ENCODE peak calls at places on chromosomes 2 and 18, in ten cellular contexts. M is adrenal gland, D is A549, N is right atrium auricular region, L is mammary epithelial cell, A is tibial artery, O is GM23338, C is lower lobe of right lung, G is endothelial cell of umbilical vein, Y is BJ. V is an unnamed sample.

GRCh38 chr18:2857491-2858063 is 10.8 kb downstream of the EMILIN2 start:
- DNase-seq in G (no peak), N (peak; percentile 96), A (peak; percentile 93), C (peak; percentile 86), O (no peak), Y (peak; percentile 94), L (no peak), M (peak; percentile 89), D (no peak), V (peak; percentile 96)

GRCh38 chr2:37005118-37005868 is 39.0 kb upstream of the STRN start:
- DNase-seq in D (no peak), O (peak; percentile 75), C (no peak), L (peak; percentile 18), A (no peak), G (peak; percentile 58), M (no peak), Y (no peak), N (no peak), V (no peak)

GRCh38 chr2:68715353-68716041 is 19.1 kb upstream of the ARHGAP25 start:
- DNase-seq in A (peak; percentile 30), Y (no peak), G (peak; percentile 54), N (no peak), D (peak; percentile 76), M (peak; percentile 72), C (peak; percentile 58), O (peak; percentile 95), L (peak; percentile 62), V (no peak)

GRCh38 chr2:74003494-74004211 is 18.9 kb downstream of the TET3 start:
- DNase-seq in A (no peak), Y (peak; percentile 40), M (no peak), G (no peak), D (no peak), N (no peak), C (no peak), L (peak; percentile 57), O (peak; percentile 30), V (peak; percentile 67)

GRCh38 chr2:143758629-143759330 is 629.6 kb downstream of the ARHGAP15 start:
- DNase-seq in O (peak; percentile 58), N (no peak), M (no peak), L (peak; percentile 9), D (no peak), G (no peak), C (no peak), Y (no peak), A (no peak), V (no peak)

GRCh38 chr2:132623096-132623839 is 46.7 kb downstream of the LYPD1 start:
- DNase-seq in D (no peak), G (peak; percentile 4), L (peak; percentile 58), O (no peak), Y (peak; percentile 24), A (peak; percentile 47), M (no peak), N (no peak), C (no peak), V (peak; percentile 64)

GRCh38 chr2:85673736-85674375 is 5.9 kb upstream of the SFTPB start:
- DNase-seq in O (no peak), L (no peak), A (no peak), M (no peak), N (no peak), C (peak; percentile 6), G (no peak), Y (no peak), D (no peak), V (no peak)

GRCh38 chr18:77702686-77703085 is 453.0 kb downstream of the GALR1 start:
- DNase-seq in N (no peak), C (no peak), G (no peak), L (no peak), A (no peak), O (peak; percentile 64), D (peak; percentile 1), Y (no peak), M (no peak), V (no peak)

GRCh38 chr2:237304763-237305514 is 109.0 kb downstream of the COL6A3 start:
- DNase-seq in D (no peak), Y (peak; percentile 89), N (no peak), A (no peak), G (no peak), M (peak; percentile 68), C (no peak), L (peak; percentile 82), O (no peak), V (no peak)

GRCh38 chr2:28355521-28356094 is 37.0 kb upstream of the FOSL2 start:
- DNase-seq in M (peak; percentile 86), N (no peak), C (peak; percentile 60), Y (no peak), A (peak; percentile 65), D (no peak), O (no peak), L (no peak), G (peak; percentile 96), V (no peak)

GRCh38 chr2:226080323-226080722 is 680.8 kb downstream of the NYAP2 start:
- DNase-seq in D (no peak), M (no peak), A (no peak), O (no peak), G (no peak), N (no peak), C (no peak), Y (no peak), L (peak; percentile 33), V (peak; percentile 35)

GRCh38 chr18:79397288-79397829 is 1.6 kb downstream of the NFATC1 start:
- DNase-seq in D (no peak), G (peak; percentile 57), C (peak; percentile 38), N (no peak), Y (no peak), O (no peak), M (no peak), A (no peak), L (no peak), V (no peak)

GRCh38 chr2:142734770-142735169 is 142.7 kb upstream of the KYNU start:
- DNase-seq in C (no peak), D (no peak), G (no peak), A (no peak), O (no peak), M (peak; percentile 37), N (no peak), Y (no peak), L (no peak), V (no peak)

GRCh38 chr2:142734231-142734630 is 143.2 kb upstream of the KYNU start:
- DNase-seq in Y (no peak), L (no peak), O (no peak), D (no peak), A (no peak), G (no peak), M (no peak), N (no peak), C (no peak), V (no peak)
- TF ChIP-seq CTCF in Y (no peak), L (peak; percentile 33), O (no peak), D (no peak), A (no peak), G (no peak), M (no peak), N (peak; percentile 34), C (no peak), V (no peak)

DNA sequence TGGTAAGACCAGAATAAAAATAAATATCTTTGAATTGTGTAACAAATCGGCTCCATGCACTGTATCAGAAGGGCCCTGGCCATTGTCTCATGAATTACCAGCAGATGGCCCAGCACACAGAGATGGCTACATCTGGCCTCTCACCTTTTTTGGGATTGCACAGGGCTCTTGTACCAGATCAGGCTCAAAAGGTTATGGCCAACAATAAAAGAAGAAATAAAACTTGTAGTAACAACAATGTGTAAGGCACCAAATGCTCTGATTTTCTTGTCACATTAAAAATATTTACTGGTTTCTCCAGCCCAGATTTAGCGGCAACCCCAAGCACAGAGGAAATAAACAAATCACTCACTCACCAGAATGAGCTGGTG is 59.1 kb upstream of the CREB1 start:
- DNase-seq in A (no peak), N (no peak), G (no peak), M (no peak), C (no peak), Y (no peak), O (no peak), D (no peak), L (no peak), V (no peak)
- TF ChIP-seq CTCF in A (no peak), N (no peak), G (no peak), M (no peak), C (no peak), Y (no peak), O (no peak), D (no peak), L (no peak), V (no peak)

GRCh38 chr2:118269408-118270051 is 181.3 kb downstream of the INSIG2 start:
- DNase-seq in D (no peak), O (peak; percentile 55), L (no peak), C (peak; percentile 47), N (no peak), Y (no peak), G (no peak), M (no peak), A (no peak), V (no peak)
- TF ChIP-seq CTCF in D (no peak), O (peak; percentile 59), L (peak; percentile 31), C (peak; percentile 31), N (no peak), Y (peak; percentile 36), G (no peak), M (no peak), A (no peak), V (no peak)

DNA sequence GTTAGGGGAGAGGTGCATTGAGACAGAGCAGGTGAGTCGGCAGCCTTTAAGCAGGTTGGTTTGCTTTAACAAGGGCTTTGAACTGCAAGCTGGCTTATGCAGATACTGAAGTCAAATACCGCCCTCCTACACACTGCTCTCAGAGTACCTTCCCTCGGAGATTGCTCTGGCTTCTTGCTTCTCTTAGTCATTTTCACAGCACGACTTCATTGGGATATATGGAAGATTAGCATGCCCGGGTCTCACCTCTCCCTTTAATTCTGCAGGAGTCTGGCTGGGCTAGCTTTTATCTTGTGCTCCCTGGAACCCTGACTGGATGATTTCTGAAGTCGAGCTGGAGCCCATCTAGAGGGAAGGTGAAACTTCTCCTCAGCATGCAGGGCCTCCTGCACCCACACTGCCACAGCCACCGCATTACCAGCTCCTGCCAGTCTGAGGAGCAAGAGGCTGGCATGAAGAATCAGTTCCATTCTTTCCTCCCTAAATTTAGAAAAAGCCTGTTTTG is 395.5 kb upstream of the HNRNPA3 start:
- DNase-seq in G (no peak), L (no peak), M (no peak), O (peak; percentile 60), C (no peak), N (no peak), A (no peak), Y (no peak), D (no peak), V (no peak)
- TF ChIP-seq CTCF in G (no peak), L (no peak), M (no peak), O (peak; percentile 45), C (no peak), N (no peak), A (no peak), Y (no peak), D (no peak), V (no peak)

DNA sequence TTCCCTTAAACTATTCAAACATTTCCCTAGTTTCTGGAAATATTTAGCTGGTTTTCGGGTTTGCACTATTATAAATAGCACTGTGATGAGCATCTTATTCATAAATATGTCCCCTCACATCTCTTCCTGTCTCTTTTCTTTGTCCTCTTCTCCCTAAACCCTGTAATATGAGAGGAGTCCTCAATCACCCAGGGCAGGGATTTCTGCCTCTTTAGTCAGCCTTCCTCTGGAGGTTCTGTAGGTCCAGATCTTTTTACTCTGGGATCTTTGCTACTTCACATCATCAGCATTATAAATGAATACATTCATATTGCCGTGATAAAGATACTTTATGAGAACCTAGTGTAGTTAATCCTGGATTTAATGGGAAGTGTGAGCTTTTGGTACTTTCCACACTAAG is 87.9 kb upstream of the TTN start:
- DNase-seq in N (no peak), G (no peak), C (no peak), A (no peak), L (no peak), O (no peak), Y (no peak), D (no peak), M (no peak), V (no peak)
- TF ChIP-seq CTCF in N (no peak), G (no peak), C (no peak), A (no peak), L (no peak), O (no peak), Y (no peak), D (no peak), M (no peak), V (no peak)